ENCODE peak calls at places on chromosomes 2 and 18, in four cellular contexts. One of them, this sample, is unnamed.

GRCh38 chr18:30175061-30175574 is 867.4 kb downstream of the DSC3 start:
- DNase-seq in GM12878: no peak
- DNase-seq in GM12891: no peak
- DNase-seq in K562: no peak
- DNase-seq in this sample: no peak

GRCh38 chr18:76674596-76674995 is 147.8 kb upstream of the ZNF236 start:
- DNase-seq in GM12878: no peak
- DNase-seq in GM12891: no peak
- DNase-seq in K562: no peak
- DNase-seq in this sample: no peak

GRCh38 chr2:197205590-197206215 is 104.9 kb downstream of the ANKRD44 start:
- DNase-seq in GM12878: peak
- DNase-seq in GM12891: no peak
- DNase-seq in K562: no peak
- DNase-seq in this sample: no peak

GRCh38 chr2:215507126-215507525 is 71.3 kb upstream of the FN1 start:
- DNase-seq in GM12878: no peak
- DNase-seq in GM12891: no peak
- DNase-seq in K562: no peak
- DNase-seq in this sample: no peak

GRCh38 chr2:13066673-13067072 is 349.9 kb downstream of the TRIB2 start:
- DNase-seq in GM12878: no peak
- DNase-seq in GM12891: no peak
- DNase-seq in K562: no peak
- DNase-seq in this sample: no peak

GRCh38 chr2:237171396-237171795 is 85.7 kb downstream of the COPS8 start:
- DNase-seq in GM12878: no peak
- DNase-seq in GM12891: no peak
- DNase-seq in K562: no peak
- DNase-seq in this sample: no peak

GRCh38 chr2:45691152-45691551 is 39.7 kb downstream of the PRKCE start:
- DNase-seq in GM12878: peak
- DNase-seq in GM12891: no peak
- DNase-seq in K562: no peak
- DNase-seq in this sample: no peak

GRCh38 chr2:240139011-240139441 is 1.4 kb downstream of the OTOS start:
- DNase-seq in GM12878: no peak
- DNase-seq in GM12891: no peak
- DNase-seq in K562: no peak
- DNase-seq in this sample: no peak

GRCh38 chr2:19051238-19051831 is 307.1 kb downstream of the OSR1 start:
- DNase-seq in GM12878: no peak
- DNase-seq in GM12891: no peak
- DNase-seq in K562: no peak
- DNase-seq in this sample: no peak

GRCh38 chr2:238106339-238106697 is 6.2 kb downstream of the ESPNL start:
- DNase-seq in GM12878: no peak
- DNase-seq in GM12891: no peak
- DNase-seq in K562: no peak
- DNase-seq in this sample: no peak

GRCh38 chr2:237291138-237291792 is 122.7 kb downstream of the COL6A3 start:
- DNase-seq in GM12878: no peak
- DNase-seq in GM12891: no peak
- DNase-seq in K562: no peak
- DNase-seq in this sample: no peak

GRCh38 chr2:136305517-136306192 is 187.7 kb upstream of the CXCR4 start:
- DNase-seq in GM12878: no peak
- DNase-seq in GM12891: no peak
- DNase-seq in K562: no peak
- DNase-seq in this sample: no peak

GRCh38 chr2:38268691-38269309 is 108.3 kb downstream of the ATL2 start:
- DNase-seq in GM12878: no peak
- DNase-seq in GM12891: no peak
- DNase-seq in K562: no peak
- DNase-seq in this sample: peak

GRCh38 chr2:49286045-49286444 is 131.7 kb upstream of the FSHR start:
- DNase-seq in GM12878: no peak
- DNase-seq in GM12891: no peak
- DNase-seq in K562: no peak
- DNase-seq in this sample: no peak

GRCh38 chr2:189157939-189158338 is 21.6 kb downstream of the COL5A2 start:
- DNase-seq in GM12878: no peak
- DNase-seq in GM12891: no peak
- DNase-seq in K562: no peak
- DNase-seq in this sample: no peak

GRCh38 chr2:2823061-2823753 is 492.1 kb upstream of the MYT1L start:
- DNase-seq in GM12878: no peak
- DNase-seq in GM12891: no peak
- DNase-seq in K562: no peak
- DNase-seq in this sample: no peak

GRCh38 chr2:33008716-33009115 is 62.0 kb downstream of the LTBP1 start:
- DNase-seq in GM12878: no peak
- DNase-seq in GM12891: no peak
- DNase-seq in K562: no peak
- DNase-seq in this sample: no peak

GRCh38 chr2:219987830-219988229 is 360.4 kb downstream of the SLC4A3 start:
- DNase-seq in GM12878: no peak
- DNase-seq in GM12891: no peak
- DNase-seq in K562: peak
- DNase-seq in this sample: no peak

GRCh38 chr18:58528011-58528367 is 100.9 kb downstream of the ALPK2 start:
- DNase-seq in GM12878: no peak
- DNase-seq in GM12891: no peak
- DNase-seq in K562: no peak
- DNase-seq in this sample: no peak

GRCh38 chr2:227788556-227788955 is 25.1 kb upstream of the CCL20 start:
- DNase-seq in GM12878: no peak
- DNase-seq in GM12891: no peak
- DNase-seq in K562: no peak
- DNase-seq in this sample: no peak

GRCh38 chr18:37322497-37323035 is 243.0 kb downstream of the CELF4 start:
- DNase-seq in GM12878: no peak
- DNase-seq in GM12891: peak
- DNase-seq in K562: peak
- DNase-seq in this sample: peak

GRCh38 chr2:198852248-198852647 is 605.5 kb downstream of the SATB2 start:
- DNase-seq in GM12878: no peak
- DNase-seq in GM12891: no peak
- DNase-seq in K562: no peak
- DNase-seq in this sample: no peak

GRCh38 chr2:109349555-109350430 is 220.8 kb downstream of the SH3RF3 start:
- DNase-seq in GM12878: no peak
- DNase-seq in GM12891: no peak
- DNase-seq in K562: no peak
- DNase-seq in this sample: no peak

GRCh38 chr18:57107141-57107832 is 39.6 kb upstream of the BOD1L2 start:
- DNase-seq in GM12878: no peak
- DNase-seq in GM12891: no peak
- DNase-seq in K562: peak
- DNase-seq in this sample: no peak

GRCh38 chr18:36153203-36153602 is 23.5 kb downstream of the ELP2 start:
- DNase-seq in GM12878: no peak
- DNase-seq in GM12891: no peak
- DNase-seq in K562: no peak
- DNase-seq in this sample: no peak

GRCh38 chr18:49362431-49362830 is 98.0 kb downstream of the DYM start:
- DNase-seq in GM12878: no peak
- DNase-seq in GM12891: no peak
- DNase-seq in K562: no peak
- DNase-seq in this sample: no peak

GRCh38 chr18:63376493-63377053 is 9.6 kb upstream of the KDSR start:
- DNase-seq in GM12878: no peak
- DNase-seq in GM12891: no peak
- DNase-seq in K562: no peak
- DNase-seq in this sample: peak

GRCh38 chr2:185793532-185794073 is 55.0 kb downstream of the FSIP2 start:
- DNase-seq in GM12878: no peak
- DNase-seq in GM12891: no peak
- DNase-seq in K562: no peak
- DNase-seq in this sample: no peak

GRCh38 chr2:24836206-24836605 is 43.0 kb downstream of the CENPO start:
- DNase-seq in GM12878: no peak
- DNase-seq in GM12891: no peak
- DNase-seq in K562: no peak
- DNase-seq in this sample: no peak

GRCh38 chr2:24049485-24050021 is at the start of gene FKBP1B:
- DNase-seq in GM12878: no peak
- DNase-seq in GM12891: peak
- DNase-seq in K562: peak
- DNase-seq in this sample: no peak

GRCh38 chr2:101473911-101474751 is 781 bp downstream of the RFX8 start:
- DNase-seq in GM12878: no peak
- DNase-seq in GM12891: no peak
- DNase-seq in K562: no peak
- DNase-seq in this sample: peak

GRCh38 chr2:119723784-119724467 is 35.8 kb upstream of the PTPN4 start:
- DNase-seq in GM12878: no peak
- DNase-seq in GM12891: no peak
- DNase-seq in K562: no peak
- DNase-seq in this sample: no peak

GRCh38 chr2:168338292-168338691 is 90.9 kb upstream of the STK39 start:
- DNase-seq in GM12878: no peak
- DNase-seq in GM12891: no peak
- DNase-seq in K562: no peak
- DNase-seq in this sample: no peak

GRCh38 chr2:168340931-168341330 is 93.5 kb upstream of the STK39 start:
- DNase-seq in GM12878: no peak
- DNase-seq in GM12891: no peak
- DNase-seq in K562: no peak
- DNase-seq in this sample: no peak

GRCh38 chr2:168338803-168339437 is 91.5 kb upstream of the STK39 start:
- DNase-seq in GM12878: no peak
- DNase-seq in GM12891: no peak
- DNase-seq in K562: no peak
- DNase-seq in this sample: no peak

DNA sequence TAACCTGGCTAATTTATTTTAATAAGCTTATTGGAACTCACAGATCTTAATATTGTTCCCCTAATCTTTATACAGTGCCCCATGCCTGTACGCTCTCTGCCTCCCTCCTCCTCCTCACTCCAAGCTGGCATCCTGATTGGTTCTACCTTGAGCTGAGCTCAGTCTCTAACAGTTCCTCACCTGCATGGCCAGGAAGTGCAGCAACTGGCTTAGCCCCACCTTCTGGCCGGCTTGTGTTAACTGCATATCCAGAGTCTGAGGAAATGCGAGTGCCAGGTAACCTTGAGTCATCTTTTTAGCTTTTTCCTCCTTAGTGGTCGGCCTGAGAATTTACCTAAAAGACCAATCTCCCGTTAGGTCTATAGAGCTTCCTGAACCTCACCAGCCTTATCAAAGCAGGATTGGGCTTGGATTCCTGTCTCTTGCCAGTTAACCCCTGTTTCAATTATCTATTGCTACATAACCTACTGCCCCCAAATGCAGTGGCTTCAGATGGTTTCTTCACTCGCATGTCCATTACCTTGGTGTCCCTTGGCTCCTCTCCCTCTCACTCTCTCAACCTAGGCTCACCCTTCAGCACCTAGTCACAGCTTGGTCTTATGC is 89.5 kb upstream of the STK39 start:
- DNase-seq in GM12878: no peak
- DNase-seq in GM12891: no peak
- DNase-seq in K562: no peak
- DNase-seq in this sample: no peak
- TF ChIP-seq SPI1 in GM12878: no peak
- TF ChIP-seq SPI1 in GM12891: peak
- TF ChIP-seq SPI1 in K562: peak
- TF ChIP-seq SPI1 in this sample: peak

DNA sequence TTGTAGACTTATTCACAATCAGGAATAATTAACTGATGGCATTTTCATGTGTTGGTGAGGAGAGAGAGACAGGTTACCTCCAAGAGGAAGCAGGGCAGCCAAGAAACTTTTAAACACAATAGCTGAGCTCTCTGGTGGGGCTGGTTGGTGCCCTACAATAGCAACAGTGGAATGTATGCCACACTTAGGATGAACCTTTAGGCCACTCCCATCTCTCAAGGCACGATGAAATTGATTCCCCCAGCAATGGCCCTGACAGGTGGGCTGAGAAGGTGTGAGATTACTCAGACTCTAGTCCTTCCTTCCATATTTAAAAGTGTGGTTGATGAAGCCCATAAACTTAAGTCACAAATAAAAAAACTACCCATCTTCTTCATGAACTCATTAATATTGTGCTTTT is 219.4 kb upstream of the CYRIA start:
- DNase-seq in GM12878: no peak
- DNase-seq in GM12891: no peak
- DNase-seq in K562: no peak
- DNase-seq in this sample: no peak
- TF ChIP-seq SPI1 in GM12878: no peak
- TF ChIP-seq SPI1 in GM12891: no peak
- TF ChIP-seq SPI1 in K562: no peak
- TF ChIP-seq SPI1 in this sample: no peak

DNA sequence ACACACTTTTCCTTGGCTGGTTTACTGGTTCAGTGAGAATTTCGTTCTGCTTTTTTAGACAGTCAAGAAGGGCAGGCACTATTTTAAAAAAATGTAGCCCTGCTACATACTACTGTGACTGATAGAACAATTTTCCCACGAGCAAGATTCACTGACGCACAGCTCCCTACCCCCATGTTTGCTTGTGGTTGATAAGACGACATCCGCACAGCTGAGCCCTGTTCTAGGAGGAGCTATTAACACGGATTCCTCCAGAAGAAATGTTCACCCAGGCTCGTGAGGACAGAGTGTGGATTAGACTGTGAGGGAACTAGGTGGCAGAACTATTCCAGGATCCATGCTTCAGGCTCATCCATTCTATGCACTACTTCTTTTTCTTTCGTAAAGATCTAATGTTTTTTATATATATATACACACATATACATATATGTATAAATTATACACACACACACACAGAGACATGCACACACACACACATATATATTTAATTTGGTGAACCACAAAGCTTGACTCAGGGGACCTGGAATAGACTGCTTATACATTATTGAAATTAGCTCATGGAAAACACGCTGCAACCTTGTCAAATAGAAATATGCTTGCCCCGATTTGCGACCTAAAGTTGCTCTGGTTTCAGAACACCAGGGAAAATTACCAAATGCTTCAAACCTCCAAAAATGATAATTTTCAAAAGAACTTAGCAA is 370.3 kb downstream of the SOCS6 start:
- DNase-seq in GM12878: no peak
- DNase-seq in GM12891: no peak
- DNase-seq in K562: no peak
- DNase-seq in this sample: no peak
- TF ChIP-seq SPI1 in GM12878: no peak
- TF ChIP-seq SPI1 in GM12891: no peak
- TF ChIP-seq SPI1 in K562: no peak
- TF ChIP-seq SPI1 in this sample: no peak

DNA sequence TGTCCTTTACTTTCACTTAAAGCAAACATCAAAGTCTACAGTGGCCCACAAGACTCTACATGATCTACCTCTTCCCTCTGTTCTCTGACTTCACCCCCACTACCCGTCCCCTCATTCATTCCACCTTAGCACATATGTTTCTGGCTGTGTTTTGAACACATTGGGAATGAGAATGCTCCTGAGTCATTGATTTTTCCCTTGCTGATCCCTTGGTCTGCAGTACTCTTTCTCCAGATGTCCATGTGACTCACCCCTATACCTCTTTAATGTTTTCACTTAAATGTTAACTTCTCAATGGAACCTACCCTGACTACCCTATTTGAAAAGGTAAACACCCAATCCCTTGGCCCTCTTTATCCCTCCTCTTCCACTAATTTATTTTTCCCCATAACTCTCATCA is 30.7 kb upstream of the FRZB start:
- DNase-seq in GM12878: no peak
- DNase-seq in GM12891: no peak
- DNase-seq in K562: no peak
- DNase-seq in this sample: no peak
- TF ChIP-seq SPI1 in GM12878: no peak
- TF ChIP-seq SPI1 in GM12891: no peak
- TF ChIP-seq SPI1 in K562: no peak
- TF ChIP-seq SPI1 in this sample: no peak